ENCODE peak calls at places on chromosomes 7 and 10, in six cellular contexts. V is WTC11, C is H1, N is HepG2, P is endothelial cell of umbilical vein, G is K562. X is an unnamed sample.

GRCh38 chr7:107045980-107046379 is 1.5 kb downstream of the PRKAR2B start:
- DNase-seq in V (no peak), G (peak), P (peak), C (no peak), N (no peak), X (no peak)

GRCh38 chr7:119223930-119224329 is 999.4 kb downstream of the ANKRD7 start:
- DNase-seq in V (no peak), G (no peak), C (no peak), P (no peak), N (no peak), X (no peak)

GRCh38 chr10:133618851-133619250 is 7.7 kb downstream of the FRG2B start:
- DNase-seq in V (no peak), G (no peak), N (no peak), P (no peak), C (no peak), X (no peak)

GRCh38 chr7:140966561-140967234 is 42.0 kb upstream of the BRAF start:
- DNase-seq in G (no peak), P (no peak), C (no peak), N (no peak), V (no peak), X (no peak)

GRCh38 chr7:16960566-16960965 is 78.8 kb upstream of the AGR3 start:
- DNase-seq in V (no peak), C (no peak), G (no peak), P (no peak), N (no peak), X (no peak)

GRCh38 chr7:48875300-48875916 is 48.9 kb upstream of the CDC14C start:
- DNase-seq in P (no peak), C (peak), N (peak), G (no peak), V (peak), X (peak)

GRCh38 chr10:47402681-47403301 is 18.7 kb upstream of the ZNF488 start:
- DNase-seq in V (peak), C (peak), G (no peak), P (peak), N (peak), X (peak)

GRCh38 chr7:138570715-138571114 is 110.7 kb downstream of the TRIM24 start:
- DNase-seq in P (no peak), G (no peak), V (no peak), C (no peak), N (no peak), X (no peak)

GRCh38 chr10:72846225-72846624 is 47.3 kb upstream of the OIT3 start:
- DNase-seq in N (no peak), C (no peak), G (no peak), V (no peak), P (peak), X (peak)

GRCh38 chr10:130914377-130914776 is 397.1 kb downstream of the TCERG1L start:
- DNase-seq in P (no peak), V (no peak), G (no peak), C (no peak), N (no peak), X (no peak)

GRCh38 chr7:88835147-88835728 is 39.7 kb upstream of the TEX47 start:
- DNase-seq in G (peak), P (peak), V (no peak), C (no peak), N (peak), X (peak)

GRCh38 chr7:108287857-108288256 is 157.7 kb upstream of the LAMB4 start:
- DNase-seq in C (no peak), V (no peak), G (no peak), P (no peak), N (no peak), X (no peak)

GRCh38 chr10:124172241-124172661 is 78.9 kb upstream of the CHST15 start:
- DNase-seq in N (no peak), G (no peak), V (no peak), P (no peak), C (no peak), X (no peak)

GRCh38 chr7:2540641-2541051 is 14.7 kb downstream of the BRAT1 start:
- DNase-seq in V (no peak), P (no peak), N (no peak), C (no peak), G (peak), X (no peak)

GRCh38 chr7:38318803-38319416 is 45.5 kb upstream of the TARP start:
- DNase-seq in P (peak), V (peak), C (no peak), N (peak), G (peak), X (peak)

GRCh38 chr10:15351099-15351820 is 19.8 kb downstream of the FAM171A1 start:
- DNase-seq in V (no peak), N (no peak), P (no peak), G (no peak), C (no peak), X (no peak)

DNA sequence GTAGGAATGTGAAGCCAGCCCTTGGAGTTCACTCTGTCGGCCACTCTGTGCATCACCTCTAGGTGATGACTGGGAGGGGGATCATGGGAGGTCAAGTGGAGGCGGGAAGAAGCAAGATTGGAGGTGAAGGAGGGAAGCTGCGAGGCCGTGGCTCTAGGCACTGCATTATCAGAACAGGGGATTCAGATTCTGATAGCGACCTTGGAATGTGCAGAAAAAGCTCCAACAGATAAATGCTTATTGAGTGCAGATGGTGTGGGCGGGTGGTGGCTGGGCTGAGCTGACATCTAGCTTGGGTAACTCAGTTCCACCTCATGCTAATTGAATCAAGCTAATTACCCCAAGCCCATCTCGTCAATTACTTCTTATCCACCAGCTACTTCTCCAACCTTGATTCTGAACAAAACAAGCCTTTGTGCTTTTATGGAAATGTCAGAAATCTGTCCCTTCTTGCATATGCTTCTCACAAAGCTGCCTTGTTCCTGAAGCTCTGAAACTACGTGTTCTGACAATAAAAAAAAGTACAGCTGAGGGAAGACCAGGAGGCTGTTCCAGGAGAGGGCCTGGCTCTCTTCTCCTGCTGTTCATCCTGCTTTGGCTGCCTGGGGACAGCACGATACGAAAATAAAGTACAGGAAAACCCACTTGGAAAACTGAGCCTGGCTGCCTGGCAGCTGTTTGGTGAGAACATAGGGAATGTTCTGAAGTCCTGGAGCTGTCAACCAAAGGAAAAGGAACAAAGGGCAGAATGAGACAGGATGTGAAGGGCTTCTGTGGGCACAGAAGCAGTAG is 27.5 kb downstream of the STRA8 start:
- DNase-seq in V (no peak), N (no peak), G (no peak), C (no peak), P (peak), X (no peak)
- TF ChIP-seq JUN in V (no peak), N (no peak), G (no peak), C (no peak), P (no peak), X (no peak)

DNA sequence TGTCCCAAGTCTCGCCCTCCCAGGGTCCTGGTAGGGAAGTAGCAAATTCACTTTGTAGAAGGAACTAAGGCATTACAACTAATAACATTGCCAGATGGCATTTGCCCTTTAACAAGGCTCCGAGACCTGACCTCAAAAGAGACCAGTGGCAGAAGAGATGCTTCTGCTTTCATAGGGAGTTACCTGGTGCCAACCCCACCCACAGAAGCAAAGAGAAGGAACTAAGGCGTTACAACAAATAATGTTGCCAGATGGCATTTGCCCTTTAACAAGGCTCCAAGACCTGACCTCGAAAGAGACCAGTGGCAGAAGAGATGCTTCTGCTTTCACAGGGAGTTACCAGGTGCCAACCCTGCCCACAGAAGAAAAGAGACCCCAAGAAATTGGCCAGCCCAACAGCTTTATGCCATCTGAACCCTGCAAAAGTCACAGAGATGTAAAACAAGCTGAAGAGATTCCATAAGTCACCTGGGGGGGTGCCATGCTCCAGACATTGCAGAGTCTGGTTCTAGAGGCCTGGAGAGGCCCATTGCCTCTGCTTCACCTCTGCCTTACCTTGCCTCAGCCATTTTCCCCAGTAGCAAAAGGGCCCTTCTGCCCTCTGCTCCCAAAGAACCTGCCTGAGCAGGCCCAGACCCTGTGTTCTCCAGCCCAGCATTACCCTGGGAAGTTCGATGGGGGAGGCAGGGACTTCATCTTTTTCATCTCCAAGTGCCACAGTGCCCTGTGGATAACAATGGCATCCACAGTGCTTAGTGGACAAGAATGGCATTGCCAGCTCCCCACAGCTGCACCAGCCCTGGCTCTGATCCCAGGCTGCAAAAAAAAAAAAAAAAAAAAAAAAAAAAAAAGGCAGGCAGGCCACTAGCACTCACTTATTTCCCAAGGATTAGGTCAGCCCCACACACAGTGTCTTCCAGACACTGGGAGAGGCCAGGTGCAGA is 179.5 kb upstream of the PLXNA4 start:
- DNase-seq in V (no peak), C (no peak), P (peak), G (no peak), N (no peak), X (no peak)
- TF ChIP-seq JUN in V (no peak), C (no peak), P (no peak), G (no peak), N (no peak), X (no peak)

GRCh38 chr10:89079991-89080390 is 89.4 kb downstream of the FAS start:
- DNase-seq in N (no peak), V (no peak), P (peak), C (no peak), G (no peak), X (no peak)
- TF ChIP-seq JUN in N (no peak), V (no peak), P (peak), C (no peak), G (no peak), X (no peak)

GRCh38 chr10:89830623-89831022 is 129.2 kb downstream of the KIF20B start:
- DNase-seq in P (no peak), N (no peak), G (no peak), C (no peak), V (no peak), X (no peak)

GRCh38 chr10:89829262-89829886 is 128.0 kb downstream of the KIF20B start:
- DNase-seq in P (no peak), G (no peak), C (no peak), N (no peak), V (no peak), X (no peak)

DNA sequence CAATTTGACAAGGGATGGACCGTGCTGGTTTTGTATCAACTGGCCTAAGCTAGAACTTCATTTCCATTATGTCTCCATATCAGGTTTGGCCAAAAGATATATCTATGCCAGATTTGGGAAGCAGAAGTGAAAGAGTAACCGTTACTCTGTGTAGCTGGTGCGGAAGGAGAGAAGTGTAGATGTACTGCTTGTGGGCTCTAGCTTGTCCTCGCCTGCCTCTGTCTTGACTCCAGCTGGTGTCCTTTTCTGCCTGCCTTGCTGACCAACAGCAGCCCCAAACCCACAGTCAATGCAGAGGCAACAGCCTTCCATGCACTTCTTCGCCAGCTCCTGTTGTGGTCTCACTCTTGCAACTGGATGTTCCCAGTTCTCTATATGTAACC is 128.5 kb downstream of the KIF20B start:
- DNase-seq in P (no peak), V (no peak), G (no peak), N (no peak), C (no peak), X (no peak)
- TF ChIP-seq JUN in P (no peak), V (no peak), G (no peak), N (no peak), C (no peak), X (no peak)

GRCh38 chr7:91109200-91109599 is 155.0 kb upstream of the FZD1 start:
- DNase-seq in P (no peak), C (no peak), G (no peak), N (no peak), V (no peak), X (no peak)

GRCh38 chr7:91112902-91113321 is 151.3 kb upstream of the FZD1 start:
- DNase-seq in V (no peak), P (no peak), G (no peak), C (no peak), N (no peak), X (no peak)
- TF ChIP-seq JUN in V (no peak), P (no peak), G (no peak), C (no peak), N (no peak), X (no peak)

GRCh38 chr7:19752045-19752444 is 21.4 kb downstream of the TMEM196 start:
- DNase-seq in V (no peak), C (no peak), N (no peak), P (no peak), G (no peak), X (no peak)

GRCh38 chr7:19749658-19750057 is 23.8 kb downstream of the TMEM196 start:
- DNase-seq in V (no peak), P (no peak), C (no peak), N (no peak), G (no peak), X (no peak)

GRCh38 chr7:19754521-19755116 is 18.8 kb downstream of the TMEM196 start:
- DNase-seq in N (peak), P (peak), G (peak), C (no peak), V (no peak), X (no peak)
- TF ChIP-seq JUN in N (no peak), P (no peak), G (no peak), C (no peak), V (no peak), X (no peak)

GRCh38 chr7:3955751-3956696 is 655.0 kb downstream of the SDK1 start:
- DNase-seq in G (no peak), C (no peak), P (peak), N (no peak), V (no peak), X (peak)
- TF ChIP-seq JUN in G (no peak), C (no peak), P (no peak), N (no peak), V (no peak), X (no peak)

DNA sequence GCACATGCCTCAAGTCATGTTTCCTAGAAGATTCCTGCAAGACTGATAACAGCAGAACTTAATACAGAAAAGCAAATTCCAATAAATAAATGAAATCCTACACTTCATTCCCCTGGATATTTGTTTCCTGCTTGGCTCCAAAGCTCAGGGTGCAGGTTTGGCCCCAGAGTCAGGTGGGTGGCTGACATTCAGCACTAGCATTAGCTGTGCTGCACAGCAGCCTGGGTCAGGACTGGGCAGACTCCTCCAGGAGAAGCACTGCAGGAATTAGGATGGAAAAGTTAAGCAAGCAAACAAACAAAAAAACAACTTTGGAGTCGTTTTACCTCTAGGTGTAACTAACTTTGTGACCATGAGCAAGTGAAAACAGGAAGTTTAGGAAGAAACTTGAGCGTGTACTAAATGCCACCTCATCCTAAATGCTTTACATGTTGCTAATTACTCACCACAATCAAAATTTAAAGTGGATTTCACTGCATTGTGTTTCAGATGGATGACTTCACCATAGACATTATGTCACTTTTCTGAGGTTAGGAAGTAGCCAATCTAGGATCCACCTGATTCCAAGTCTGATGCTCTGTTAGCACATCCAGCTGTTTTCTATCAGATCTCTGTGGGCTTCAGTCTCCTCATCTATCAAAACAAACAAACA is 239.4 kb downstream of the C7orf25 start:
- DNase-seq in P (no peak), G (no peak), C (no peak), N (no peak), V (no peak), X (no peak)
- TF ChIP-seq JUN in P (no peak), G (no peak), C (no peak), N (no peak), V (no peak), X (no peak)

GRCh38 chr10:61051356-61051755 is 107.4 kb upstream of the RHOBTB1 start:
- DNase-seq in C (no peak), V (no peak), N (no peak), G (no peak), P (no peak), X (no peak)
- TF ChIP-seq JUN in C (no peak), V (no peak), N (no peak), G (no peak), P (no peak), X (no peak)